ENCODE peak calls at places on chromosome 19, in five cellular contexts. O is activated CD4-positive, alpha-beta T cell treated with anti-CD3 and anti-CD28 coated beads for 24 hours; K is NCI-H1417; N is Peyer's patch; L is iris pigment epithelial cell. W is an unnamed sample.

GRCh38 chr19:10085641-10086031 is 481 bp upstream of the SHFL start:
- DNase-seq in N (no peak), K (no peak), O (no peak), L (no peak), W (no peak)

GRCh38 chr19:7512400-7512851 is 3.5 kb upstream of the ZNF358 start:
- DNase-seq in O (no peak), K (no peak), N (no peak), L (peak; percentile 49), W (peak; percentile 25)

GRCh38 chr19:4015705-4016402 is 8.3 kb downstream of the PIAS4 start:
- DNase-seq in O (no peak), K (no peak), L (no peak), N (peak; percentile 46), W (no peak)

GRCh38 chr19:42693760-42694350 is 46.4 kb downstream of the PSG3 start:
- DNase-seq in L (peak; percentile 58), N (no peak), K (peak; percentile 15), O (no peak), W (peak; percentile 46)

GRCh38 chr19:51181377-51181912 is 39.3 kb downstream of the SIGLEC7 start:
- DNase-seq in L (no peak), K (no peak), N (no peak), O (no peak), W (no peak)

GRCh38 chr19:18846862-18847515 is 15.2 kb downstream of the UPF1 start:
- DNase-seq in O (peak; percentile 57), L (peak; percentile 74), K (peak; percentile 72), N (peak; percentile 78), W (peak; percentile 82)

GRCh38 chr19:16002380-16002779 is 53.6 kb downstream of the OR10H4 start:
- DNase-seq in O (no peak), L (peak; percentile 9), N (no peak), K (no peak), W (peak; percentile 8)

GRCh38 chr19:38528931-38529330 is 88.8 kb downstream of the MAP4K1 start:
- DNase-seq in O (no peak), N (no peak), K (no peak), L (no peak), W (no peak)

GRCh38 chr19:34366670-34367423 is 1.9 kb downstream of the GPI start:
- DNase-seq in N (no peak), K (no peak), L (peak; percentile 87), O (no peak), W (peak; percentile 52)

GRCh38 chr19:55641376-55642152 is 762 bp downstream of the ZNF580 start:
- DNase-seq in L (peak; percentile 49), O (no peak), K (peak; percentile 48), N (no peak), W (no peak)

GRCh38 chr19:39347332-39348227 is 5.4 kb downstream of the SAMD4B start:
- DNase-seq in K (no peak), N (no peak), L (peak; percentile 60), O (no peak), W (peak; percentile 48)

GRCh38 chr19:10923503-10924076 is 4.8 kb downstream of the YIPF2 start:
- DNase-seq in K (no peak), L (no peak), N (no peak), O (no peak), W (no peak)

GRCh38 chr19:12891553-12892021 is 627 bp downstream of the GCDH start:
- DNase-seq in N (peak; percentile 57), K (no peak), L (no peak), O (no peak), W (no peak)

GRCh38 chr19:18254546-18255500 is 19.4 kb downstream of the IQCN start:
- DNase-seq in K (peak; percentile 71), O (no peak), L (no peak), N (peak; percentile 75), W (no peak)

GRCh38 chr19:344625-345319 is at the start of gene MIER2:
- DNase-seq in O (peak; percentile 86), L (peak; percentile 73), N (peak; percentile 91), K (peak; percentile 92), W (peak; percentile 62)

GRCh38 chr19:3479819-3480215 is 508 bp downstream of the SMIM24 start:
- DNase-seq in K (peak; percentile 69), O (peak; percentile 18), L (no peak), N (peak; percentile 75), W (no peak)

GRCh38 chr19:46520616-46521015 is 24.9 kb upstream of the PNMA8B start:
- DNase-seq in L (no peak), N (no peak), K (no peak), O (no peak), W (no peak)

GRCh38 chr19:49596407-49596806 is 5.4 kb downstream of the PRR12 start:
- DNase-seq in O (no peak), N (no peak), L (no peak), K (no peak), W (no peak)

GRCh38 chr19:16575861-16576689 is 3.9 kb upstream of the SLC35E1 start:
- DNase-seq in O (no peak), K (no peak), N (no peak), L (no peak), W (no peak)

GRCh38 chr19:28961772-28962500 is 251.0 kb downstream of the UQCRFS1 start:
- DNase-seq in N (no peak), O (no peak), L (peak; percentile 38), K (no peak), W (peak; percentile 48)

GRCh38 chr19:47109541-47110375 is 3.8 kb downstream of the ZC3H4 start:
- DNase-seq in K (peak; percentile 16), O (no peak), N (no peak), L (peak; percentile 64), W (peak; percentile 69)

GRCh38 chr19:4705413-4706131 is 18.1 kb downstream of the DPP9 start:
- DNase-seq in O (no peak), K (no peak), L (no peak), N (no peak), W (peak; percentile 30)

GRCh38 chr19:47742636-47743035 is 2.7 kb upstream of the NOP53 start:
- DNase-seq in O (no peak), K (no peak), N (no peak), L (no peak), W (peak; percentile 34)

GRCh38 chr19:5624154-5624663 is 1.3 kb downstream of the SAFB start:
- DNase-seq in N (peak; percentile 58), O (no peak), K (peak; percentile 54), L (peak; percentile 63), W (peak; percentile 47)

GRCh38 chr19:36771275-36772231 is 1.1 kb downstream of the ZNF850 start:
- DNase-seq in N (peak; percentile 61), K (peak; percentile 32), L (peak; percentile 95), O (no peak), W (peak; percentile 81)

GRCh38 chr19:49070416-49070815 is 2.1 kb downstream of the KCNA7 start:
- DNase-seq in L (no peak), N (no peak), K (no peak), O (no peak), W (no peak)

GRCh38 chr19:38291855-38292254 is 12.2 kb upstream of the C19orf33 start:
- DNase-seq in K (no peak), N (no peak), O (no peak), L (no peak), W (no peak)

GRCh38 chr19:40366697-40367561 is 18.4 kb downstream of the PLD3 start:
- DNase-seq in N (no peak), K (peak; percentile 87), L (peak; percentile 58), O (no peak), W (no peak)

GRCh38 chr19:58366576-58367430 is 4.3 kb upstream of the ZNF497 start:
- DNase-seq in O (no peak), N (peak; percentile 36), L (no peak), K (no peak), W (no peak)

GRCh38 chr19:37551123-37551993 is 43.2 kb downstream of the ZNF571 start:
- DNase-seq in K (no peak), O (peak; percentile 20), L (peak; percentile 71), N (peak; percentile 64), W (peak; percentile 72)

GRCh38 chr19:4647676-4648644 is 8.6 kb downstream of the TNFAIP8L1 start:
- DNase-seq in N (no peak), O (no peak), K (no peak), L (no peak), W (peak; percentile 49)

GRCh38 chr19:44856438-44857083 is 10.5 kb downstream of the NECTIN2 start:
- DNase-seq in K (peak; percentile 32), L (peak; percentile 47), N (no peak), O (no peak), W (no peak)

GRCh38 chr19:10112895-10113591 is 1.6 kb downstream of the P2RY11 start:
- DNase-seq in L (peak; percentile 39), O (peak; percentile 68), N (peak; percentile 76), K (peak; percentile 38), W (peak; percentile 50)

GRCh38 chr19:19642506-19643157 is 825 bp downstream of the GMIP start:
- DNase-seq in N (no peak), K (peak; percentile 58), O (peak; percentile 26), L (no peak), W (no peak)

GRCh38 chr19:37991176-37991835 is 84.3 kb downstream of the SIPA1L3 start:
- DNase-seq in L (no peak), N (no peak), O (no peak), K (no peak), W (no peak)

W was measured in fibroblast of mammary gland.